ENCODE peak calls at places on chromosomes 11 and 22, in four cellular contexts. Y is NCI-H1092, Z is posterior cingulate gyrus, W is neuronal stem cell. I is an unnamed sample.

GRCh38 chr11:108886608-108887007 is 221.7 kb downstream of the DDX10 start:
- DNase-seq in W (no peak), Z (no peak), Y (no peak), I (peak)

GRCh38 chr11:15212876-15213275 is 98.2 kb downstream of the INSC start:
- DNase-seq in W (no peak), Z (no peak), Y (no peak), I (no peak)

GRCh38 chr11:45896392-45897068 is 10.5 kb downstream of the FREY1 start:
- DNase-seq in Z (no peak), W (peak), Y (peak), I (no peak)

GRCh38 chr11:69637956-69638871 is 2.7 kb upstream of the CCND1 start:
- DNase-seq in W (peak), Z (no peak), Y (no peak), I (peak)

GRCh38 chr11:10550503-10550902 is 9.5 kb upstream of the RNF141 start:
- DNase-seq in Y (no peak), W (no peak), Z (no peak), I (no peak)

GRCh38 chr11:113546757-113547507 is 71.7 kb upstream of the DRD2 start:
- DNase-seq in Y (no peak), Z (no peak), W (no peak), I (peak)

GRCh38 chr11:72683782-72684200 is 9.6 kb upstream of the PDE2A start:
- DNase-seq in W (peak), Z (peak), Y (peak), I (peak)

GRCh38 chr11:128457874-128458273 is 129.5 kb downstream of the ETS1 start:
- DNase-seq in Y (no peak), Z (no peak), W (no peak), I (no peak)

GRCh38 chr11:3835752-3836151 is 5.0 kb downstream of the RHOG start:
- DNase-seq in Z (peak), Y (no peak), W (no peak), I (no peak)

GRCh38 chr11:77407613-77408012 is 66.3 kb downstream of the PAK1 start:
- DNase-seq in Y (peak), Z (no peak), W (no peak), I (peak)

GRCh38 chr22:46894851-46895640 is 132.6 kb downstream of the TBC1D22A start:
- DNase-seq in Y (no peak), W (no peak), Z (no peak), I (no peak)

GRCh38 chr11:72781313-72782080 is 12.3 kb downstream of the STARD10 start:
- DNase-seq in W (no peak), Z (peak), Y (peak), I (peak)

GRCh38 chr22:22710719-22711531 is 66.5 kb downstream of the GGTLC2 start:
- DNase-seq in W (peak), Y (peak), Z (peak), I (peak)

GRCh38 chr11:33935466-33935865 is 43.6 kb upstream of the LMO2 start:
- DNase-seq in Z (no peak), Y (no peak), W (no peak), I (no peak)

GRCh38 chr11:2156416-2157182 is 4.4 kb downstream of the INS start:
- DNase-seq in Y (peak), Z (peak), W (peak), I (peak)

GRCh38 chr11:1119282-1120146 is 38.2 kb upstream of the MUC5AC start:
- DNase-seq in W (no peak), Z (no peak), Y (no peak), I (no peak)